ENCODE peak calls at places on chromosomes 6 and 20, in four cellular contexts. One of them, this sample, is unnamed.

GRCh38 chr6:8082954-8083858 is 19.0 kb upstream of the BLOC1S5 start:
- DNase-seq in A549: peak
- DNase-seq in IMR-90: peak
- DNase-seq in K562: no peak
- DNase-seq in this sample: no peak

GRCh38 chr6:143368426-143368825 is 82.1 kb downstream of the ADAT2 start:
- DNase-seq in A549: no peak
- DNase-seq in IMR-90: peak
- DNase-seq in K562: peak
- DNase-seq in this sample: no peak

GRCh38 chr6:80028591-80028990 is 24.1 kb downstream of the TTK start:
- DNase-seq in K562: no peak
- DNase-seq in IMR-90: no peak
- DNase-seq in A549: no peak
- DNase-seq in this sample: no peak

GRCh38 chr20:6157345-6157744 is 34.5 kb upstream of the FERMT1 start:
- DNase-seq in IMR-90: peak
- DNase-seq in A549: no peak
- DNase-seq in K562: no peak
- DNase-seq in this sample: no peak

GRCh38 chr20:51486197-51487005 is 56.1 kb downstream of the NFATC2 start:
- DNase-seq in A549: no peak
- DNase-seq in IMR-90: peak
- DNase-seq in K562: no peak
- DNase-seq in this sample: no peak

GRCh38 chr20:51190783-51191180 is 167.9 kb upstream of the KCNG1 start:
- DNase-seq in A549: no peak
- DNase-seq in IMR-90: peak
- DNase-seq in K562: no peak
- DNase-seq in this sample: no peak

GRCh38 chr6:13710552-13711383 is 867 bp downstream of the RANBP9 start:
- DNase-seq in IMR-90: no peak
- DNase-seq in A549: no peak
- DNase-seq in K562: peak
- DNase-seq in this sample: peak

GRCh38 chr20:38932457-38933120 is 6.4 kb downstream of the FAM83D start:
- DNase-seq in K562: no peak
- DNase-seq in IMR-90: peak
- DNase-seq in A549: no peak
- DNase-seq in this sample: no peak

GRCh38 chr6:105733556-105734162 is 330.8 kb upstream of the PREP start:
- DNase-seq in IMR-90: peak
- DNase-seq in K562: peak
- DNase-seq in A549: no peak
- DNase-seq in this sample: peak

GRCh38 chr6:90414352-90414751 is 117.7 kb upstream of the BACH2 start:
- DNase-seq in K562: no peak
- DNase-seq in A549: no peak
- DNase-seq in IMR-90: no peak
- DNase-seq in this sample: no peak

GRCh38 chr6:90413396-90413795 is 116.8 kb upstream of the BACH2 start:
- DNase-seq in IMR-90: no peak
- DNase-seq in A549: no peak
- DNase-seq in K562: no peak
- DNase-seq in this sample: no peak

GRCh38 chr6:90412538-90413369 is 116.1 kb upstream of the BACH2 start:
- DNase-seq in K562: no peak
- DNase-seq in A549: no peak
- DNase-seq in IMR-90: no peak
- DNase-seq in this sample: no peak

GRCh38 chr6:90415178-90415577 is 118.5 kb upstream of the BACH2 start:
- DNase-seq in K562: no peak
- DNase-seq in IMR-90: no peak
- DNase-seq in A549: no peak
- DNase-seq in this sample: no peak

DNA sequence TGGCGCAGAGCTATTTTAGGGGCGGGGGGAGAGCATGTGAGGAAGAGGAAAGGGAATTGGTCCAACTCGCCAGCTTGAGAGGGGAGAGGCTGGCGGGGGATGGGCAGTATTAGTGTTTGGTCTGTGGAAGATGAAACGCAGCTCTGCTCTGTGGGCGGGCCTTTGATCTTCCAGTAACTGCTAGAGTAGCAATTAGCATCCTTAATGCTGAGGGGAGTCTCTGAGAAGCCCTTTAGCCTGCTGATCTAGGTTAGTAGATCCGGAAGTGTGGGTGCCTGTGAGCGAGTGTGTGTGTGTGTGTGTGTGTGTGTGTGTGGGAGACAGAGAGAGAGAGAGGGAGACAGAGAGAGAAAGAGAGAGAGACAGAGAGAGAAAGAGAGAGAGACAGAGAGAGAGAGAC is 117.2 kb upstream of the BACH2 start:
- DNase-seq in IMR-90: peak
- DNase-seq in K562: peak
- DNase-seq in A549: no peak
- DNase-seq in this sample: no peak
- TF ChIP-seq MAZ in IMR-90: no peak
- TF ChIP-seq MAZ in K562: no peak
- TF ChIP-seq MAZ in A549: no peak
- TF ChIP-seq MAZ in this sample: no peak

GRCh38 chr6:88008821-88009220 is 38.8 kb upstream of the SPACA1 start:
- DNase-seq in A549: no peak
- DNase-seq in IMR-90: no peak
- DNase-seq in K562: no peak
- DNase-seq in this sample: no peak
- TF ChIP-seq MAZ in A549: no peak
- TF ChIP-seq MAZ in IMR-90: no peak
- TF ChIP-seq MAZ in K562: no peak
- TF ChIP-seq MAZ in this sample: no peak

GRCh38 chr6:44511126-44511525 is 123.6 kb downstream of the CDC5L start:
- DNase-seq in A549: no peak
- DNase-seq in IMR-90: no peak
- DNase-seq in K562: no peak
- DNase-seq in this sample: no peak
- TF ChIP-seq MAZ in A549: no peak
- TF ChIP-seq MAZ in IMR-90: no peak
- TF ChIP-seq MAZ in K562: no peak
- TF ChIP-seq MAZ in this sample: no peak

DNA sequence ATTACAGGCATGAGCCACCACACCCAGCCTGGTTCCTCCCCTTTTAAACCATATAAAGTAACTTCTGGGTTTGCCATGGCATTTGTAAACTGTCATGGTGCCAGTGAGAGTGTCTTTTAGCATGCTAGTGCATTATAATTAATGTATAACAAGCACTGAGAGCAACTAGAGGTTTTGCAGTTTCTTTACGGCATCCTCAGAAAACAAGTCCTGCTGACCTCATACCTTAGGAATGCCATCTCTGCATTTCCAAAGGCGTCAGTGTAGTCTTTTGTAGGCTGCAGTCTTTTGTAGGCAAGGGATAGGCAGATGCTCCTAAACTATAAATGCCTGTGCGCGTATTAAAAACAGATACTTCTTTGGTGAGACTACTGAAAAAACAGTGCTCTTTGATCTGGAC is 75.0 kb upstream of the EZR start:
- DNase-seq in A549: peak
- DNase-seq in K562: no peak
- DNase-seq in IMR-90: peak
- DNase-seq in this sample: no peak
- TF ChIP-seq MAZ in A549: no peak
- TF ChIP-seq MAZ in K562: no peak
- TF ChIP-seq MAZ in IMR-90: no peak
- TF ChIP-seq MAZ in this sample: no peak

GRCh38 chr6:126041516-126042447 is 55.4 kb downstream of the TRMT11 start:
- DNase-seq in A549: no peak
- DNase-seq in IMR-90: peak
- DNase-seq in K562: no peak
- DNase-seq in this sample: no peak
- TF ChIP-seq MAZ in A549: no peak
- TF ChIP-seq MAZ in IMR-90: no peak
- TF ChIP-seq MAZ in K562: no peak
- TF ChIP-seq MAZ in this sample: no peak